ENCODE peak calls at places on chromosome X, in seven cellular contexts. U, W, M, D, G, O and X are unnamed samples.

GRCh38 chrX:40544343-40545250 is 36.2 kb upstream of the ATP6AP2 start:
- DNase-seq in W (no peak), D (no peak), G (no peak), M (no peak), O (no peak), U (no peak), X (no peak)

GRCh38 chrX:115547448-115547847 is 13.5 kb upstream of the PLS3 start:
- DNase-seq in G (no peak), W (no peak), D (no peak), O (no peak), M (no peak), U (no peak), X (no peak)

GRCh38 chrX:68935362-68935761 is 106.5 kb downstream of the EFNB1 start:
- DNase-seq in G (no peak), D (no peak), W (no peak), U (no peak), M (no peak), O (no peak), X (no peak)

GRCh38 chrX:20361890-20362262 is 95.2 kb upstream of the RPS6KA3 start:
- DNase-seq in W (no peak), O (no peak), U (no peak), M (no peak), D (no peak), G (no peak), X (no peak)

GRCh38 chrX:49754238-49754857 is 58.6 kb upstream of the PAGE1 start:
- DNase-seq in O (peak; percentile 39), D (peak; percentile 58), M (peak; percentile 27), U (no peak), G (peak; percentile 15), W (peak; percentile 8), X (peak; percentile 48)

GRCh38 chrX:103157511-103158316 is 57.2 kb upstream of the BEX4 start:
- DNase-seq in D (peak; percentile 42), G (no peak), M (no peak), W (no peak), O (no peak), U (no peak), X (peak; percentile 47)

GRCh38 chrX:130770615-130771014 is 132.4 kb downstream of the ENOX2 start:
- DNase-seq in M (no peak), O (no peak), D (no peak), U (no peak), G (no peak), W (no peak), X (no peak)

GRCh38 chrX:20374866-20375530 is 108.3 kb upstream of the RPS6KA3 start:
- DNase-seq in U (no peak), O (no peak), G (no peak), W (no peak), M (no peak), D (no peak), X (no peak)

GRCh38 chrX:71302461-71303213 is 1.1 kb downstream of the ITGB1BP2 start:
- DNase-seq in O (no peak), M (no peak), G (no peak), W (no peak), U (no peak), D (no peak), X (no peak)